ENCODE peak calls at places on chromosomes 4 and X, in ten cellular contexts. C, W, D, G, X, L, Q, J, M and R are unnamed samples.

GRCh38 chrX:7068939-7069367 is 78.6 kb upstream of the STS start:
- DNase-seq in W (no peak), Q (peak; percentile 9), D (no peak), G (no peak), L (peak; percentile 3), M (no peak), J (no peak), C (peak; percentile 22), X (peak; percentile 60), R (no peak)

GRCh38 chr4:118872181-118872580 is 16.5 kb upstream of the SYNPO2 start:
- DNase-seq in J (no peak), G (no peak), L (no peak), D (no peak), C (no peak), M (no peak), X (peak; percentile 24), W (no peak), Q (no peak), R (peak; percentile 20)

GRCh38 chr4:60088803-60089202 is 1111.3 kb upstream of the ADGRL3 start:
- DNase-seq in D (no peak), W (no peak), G (no peak), M (no peak), J (no peak), L (no peak), Q (no peak), X (no peak), C (no peak), R (no peak)

GRCh38 chr4:176198316-176198903 is 3.0 kb upstream of the SPATA4 start:
- DNase-seq in C (no peak), D (no peak), L (no peak), Q (no peak), J (no peak), X (no peak), G (no peak), W (no peak), M (no peak), R (no peak)

GRCh38 chr4:85681194-85681803 is 206.3 kb downstream of the ARHGAP24 start:
- DNase-seq in C (no peak), W (peak; percentile 80), Q (no peak), J (peak; percentile 53), G (peak; percentile 51), L (peak; percentile 92), D (no peak), X (peak; percentile 10), M (no peak), R (peak; percentile 98)

GRCh38 chrX:40201486-40201885 is 103.7 kb upstream of the BCOR start:
- DNase-seq in M (no peak), C (peak; percentile 24), L (no peak), Q (no peak), W (no peak), X (no peak), D (no peak), J (no peak), G (no peak), R (no peak)

GRCh38 chrX:24498181-24498580 is 33.1 kb downstream of the PDK3 start:
- DNase-seq in J (peak; percentile 8), Q (no peak), G (no peak), D (no peak), X (no peak), W (peak; percentile 45), L (peak; percentile 2), M (no peak), C (peak; percentile 37), R (peak; percentile 1)

GRCh38 chr4:118989098-118990080 is 100.7 kb downstream of the SYNPO2 start:
- DNase-seq in W (no peak), G (no peak), D (peak; percentile 94), M (no peak), C (no peak), J (no peak), L (peak; percentile 96), X (peak; percentile 99), Q (no peak), R (peak; percentile 82)

GRCh38 chrX:30301203-30301602 is 8.0 kb downstream of the NR0B1 start:
- DNase-seq in G (no peak), M (no peak), D (no peak), W (no peak), J (no peak), C (no peak), L (no peak), X (no peak), Q (no peak), R (no peak)

GRCh38 chr4:41346306-41347061 is 89.8 kb downstream of the UCHL1 start:
- DNase-seq in J (no peak), Q (no peak), L (peak; percentile 36), G (no peak), X (no peak), M (no peak), C (no peak), W (peak; percentile 39), D (peak; percentile 76), R (no peak)

GRCh38 chrX:71815121-71815905 is 52.2 kb downstream of the CXorf49B start:
- DNase-seq in D (no peak), W (no peak), M (no peak), L (no peak), C (no peak), X (no peak), J (no peak), G (no peak), Q (no peak), R (no peak)

GRCh38 chr4:117134386-117134785 is 49.0 kb upstream of the TRAM1L1 start:
- DNase-seq in M (peak; percentile 29), X (peak; percentile 71), Q (peak; percentile 61), G (no peak), W (peak; percentile 83), D (peak; percentile 69), J (no peak), C (no peak), L (peak; percentile 58), R (peak; percentile 82)

GRCh38 chr4:71380721-71381120 is 41.9 kb downstream of the SLC4A4 start:
- DNase-seq in G (no peak), X (no peak), C (no peak), W (no peak), D (peak; percentile 59), Q (no peak), J (no peak), M (no peak), L (peak; percentile 69), R (peak; percentile 67)

GRCh38 chr4:155415662-155416061 is 38.9 kb upstream of the MAP9 start:
- DNase-seq in G (no peak), C (no peak), Q (no peak), D (no peak), M (no peak), J (no peak), X (no peak), L (no peak), W (no peak), R (no peak)

GRCh38 chr4:188658958-188659522 is 519.8 kb downstream of the TRIML1 start:
- DNase-seq in G (no peak), W (no peak), M (no peak), D (no peak), L (no peak), X (no peak), J (no peak), C (no peak), Q (no peak), R (no peak)

GRCh38 chr4:2484993-2485392 is 16.1 kb downstream of the RNF4 start:
- DNase-seq in C (peak; percentile 70), W (peak; percentile 43), D (no peak), X (no peak), Q (no peak), M (no peak), G (peak; percentile 67), L (peak; percentile 84), J (peak; percentile 85), R (no peak)

DNA sequence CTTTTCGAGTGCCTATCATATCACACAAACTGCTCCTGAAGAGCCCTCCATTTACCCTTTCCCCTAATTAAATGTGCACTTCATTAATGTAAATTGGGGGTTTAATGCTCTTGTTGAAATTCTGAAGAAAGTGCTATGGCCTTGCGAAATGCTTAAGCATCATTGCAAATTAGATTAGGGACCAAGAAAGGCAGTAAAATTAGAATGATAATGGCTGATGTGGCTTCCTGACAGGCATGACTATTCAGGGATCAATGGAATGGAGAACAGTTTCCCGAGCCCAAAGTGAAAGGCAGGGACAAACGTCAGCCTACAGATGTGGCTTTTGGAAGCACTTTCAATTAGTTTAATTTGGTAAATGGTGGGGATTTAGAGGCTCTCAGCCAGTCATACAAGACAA is 120.1 kb downstream of the NKX6-1 start:
- DNase-seq in C (no peak), D (no peak), J (no peak), Q (no peak), M (no peak), W (peak; percentile 48), X (no peak), L (no peak), G (no peak), R (no peak)
- H3K4me1 ChIP-seq in C (no peaks in the 10 kb centered on the region), D (peaks cover 13% of the 10 kb centered on the region), J (no peaks in the 10 kb centered on the region), Q (no peaks in the 10 kb centered on the region), M (peaks cover 20% of the 10 kb centered on the region), W (peaks cover 7% of the 10 kb centered on the region), X (no peaks in the 10 kb centered on the region), L (peaks cover 9% of the 10 kb centered on the region), G (no peaks in the 10 kb centered on the region), R (no peaks in the 10 kb centered on the region)

GRCh38 chr4:68963389-68963788 is 11.8 kb upstream of the UGT2A3 start:
- DNase-seq in M (no peak), C (no peak), G (no peak), X (no peak), Q (peak; percentile 17), D (no peak), L (no peak), W (no peak), J (no peak), R (peak; percentile 0)
- H3K9me3 ChIP-seq in M (no peaks in the 10 kb centered on the region), C (no peaks in the 10 kb centered on the region), G (no peaks in the 10 kb centered on the region), X (no peaks in the 10 kb centered on the region), Q (no peaks in the 10 kb centered on the region), D (no peaks in the 10 kb centered on the region), L (no peaks in the 10 kb centered on the region), W (no peaks in the 10 kb centered on the region), J (no peaks in the 10 kb centered on the region), R (no peaks in the 10 kb centered on the region)

DNA sequence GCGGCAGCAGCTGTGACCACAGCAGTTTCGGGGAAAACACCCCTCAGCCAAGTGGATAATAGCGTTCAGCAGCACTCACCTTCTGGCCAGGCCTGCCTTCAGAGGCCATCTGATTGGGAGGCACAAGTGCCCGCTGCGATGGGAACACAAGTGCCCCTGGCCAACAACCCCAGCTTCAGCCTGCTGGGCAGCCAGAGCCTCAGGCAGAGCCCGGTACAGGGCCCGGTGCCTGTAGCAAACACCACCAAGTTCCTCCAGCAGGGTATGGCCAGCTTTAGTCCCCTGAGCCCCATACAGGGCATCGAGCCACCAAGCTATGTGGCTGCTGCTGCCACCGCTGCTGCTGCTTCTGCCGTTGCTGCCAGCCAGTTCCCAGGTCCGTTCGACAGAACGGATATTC is 56.0 kb upstream of the MTM1 start:
- DNase-seq in G (no peak), D (no peak), X (no peak), M (no peak), J (no peak), W (no peak), C (no peak), Q (no peak), L (no peak), R (no peak)
- H3K27ac ChIP-seq in G (no peak overlapping the region), D (no peak overlapping the region), X (no peak overlapping the region), M (no peak overlapping the region), J (no peak overlapping the region), W (no peak overlapping the region), C (no peak overlapping the region), Q (no peak overlapping the region), L (no peak overlapping the region), R (no peak overlapping the region)

DNA sequence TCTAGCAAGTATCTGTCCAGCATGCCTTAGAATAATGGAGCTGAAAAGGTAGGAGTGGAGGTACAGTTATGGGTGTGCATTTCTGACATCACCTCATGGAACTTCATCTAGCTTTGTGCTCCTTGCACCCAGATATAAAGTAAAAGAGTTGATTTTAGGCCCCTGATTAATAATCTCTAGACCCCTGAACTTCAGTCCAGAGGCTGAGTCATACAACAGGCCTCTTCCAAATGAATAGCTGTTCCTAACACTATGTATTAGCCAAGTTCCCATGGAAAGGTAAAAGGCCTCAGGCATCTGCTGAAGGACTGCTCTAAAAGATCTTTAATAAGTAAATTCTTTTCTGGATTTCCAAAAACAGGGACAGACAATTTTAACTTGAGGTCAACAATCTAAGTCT is 16.2 kb downstream of the TBC1D9 start:
- DNase-seq in G (no peak), M (no peak), C (no peak), Q (no peak), J (no peak), L (peak; percentile 12), W (no peak), X (no peak), D (no peak), R (peak; percentile 24)
- H3K4me1 ChIP-seq in G (peaks cover 5% of the 10 kb centered on the region), M (peaks cover 21% of the 10 kb centered on the region), C (no peaks in the 10 kb centered on the region), Q (peaks cover 7% of the 10 kb centered on the region), J (peaks cover 88% of the 10 kb centered on the region), L (peaks cover 32% of the 10 kb centered on the region), W (peaks cover 28% of the 10 kb centered on the region), X (peaks cover 49% of the 10 kb centered on the region), D (peaks cover 14% of the 10 kb centered on the region), R (no peaks in the 10 kb centered on the region)